ENCODE peak calls at places on chromosomes 6 and 20, in seven cellular contexts. One of them, this sample, is unnamed. For H3K27me3, the result is how much of the 10 kb centered on the place peaks cover.

GRCh38 chr6:156379946-156380707 is 397.1 kb upstream of the ARID1B start:
- DNase-seq in tibial nerve: no peak
- DNase-seq in CD8-positive, alpha-beta T cell: no peak
- DNase-seq in heart left ventricle: no peak
- DNase-seq in Peyer's patch: no peak
- DNase-seq in body of pancreas: no peak
- DNase-seq in SK-N-SH: peak
- DNase-seq in this sample: peak

GRCh38 chr6:159832941-159833340 is 32.9 kb downstream of the PNLDC1 start:
- DNase-seq in tibial nerve: no peak
- DNase-seq in CD8-positive, alpha-beta T cell: no peak
- DNase-seq in heart left ventricle: no peak
- DNase-seq in Peyer's patch: no peak
- DNase-seq in body of pancreas: no peak
- DNase-seq in SK-N-SH: no peak
- DNase-seq in this sample: no peak

GRCh38 chr6:147949981-147950622 is 392.5 kb upstream of the SASH1 start:
- DNase-seq in tibial nerve: no peak
- DNase-seq in CD8-positive, alpha-beta T cell: no peak
- DNase-seq in heart left ventricle: no peak
- DNase-seq in Peyer's patch: no peak
- DNase-seq in body of pancreas: no peak
- DNase-seq in SK-N-SH: no peak
- DNase-seq in this sample: no peak

GRCh38 chr6:166466178-166467122 is 83.7 kb upstream of the MPC1 start:
- DNase-seq in tibial nerve: no peak
- DNase-seq in CD8-positive, alpha-beta T cell: no peak
- DNase-seq in heart left ventricle: no peak
- DNase-seq in Peyer's patch: no peak
- DNase-seq in body of pancreas: peak
- DNase-seq in SK-N-SH: peak
- DNase-seq in this sample: no peak

GRCh38 chr20:25464501-25465204 is 57.2 kb downstream of the GINS1 start:
- DNase-seq in tibial nerve: no peak
- DNase-seq in CD8-positive, alpha-beta T cell: no peak
- DNase-seq in heart left ventricle: no peak
- DNase-seq in Peyer's patch: no peak
- DNase-seq in body of pancreas: no peak
- DNase-seq in SK-N-SH: peak
- DNase-seq in this sample: no peak

GRCh38 chr20:7742479-7742878 is 197.8 kb downstream of the HAO1 start:
- DNase-seq in tibial nerve: no peak
- DNase-seq in CD8-positive, alpha-beta T cell: no peak
- DNase-seq in heart left ventricle: no peak
- DNase-seq in Peyer's patch: no peak
- DNase-seq in body of pancreas: peak
- DNase-seq in SK-N-SH: no peak
- DNase-seq in this sample: no peak

GRCh38 chr6:116531675-116532570 is 13.6 kb downstream of the TRAPPC3L start:
- DNase-seq in tibial nerve: peak
- DNase-seq in CD8-positive, alpha-beta T cell: peak
- DNase-seq in heart left ventricle: no peak
- DNase-seq in Peyer's patch: peak
- DNase-seq in body of pancreas: peak
- DNase-seq in SK-N-SH: peak
- DNase-seq in this sample: peak

GRCh38 chr6:101458341-101458740 is 64.8 kb downstream of the GRIK2 start:
- DNase-seq in tibial nerve: no peak
- DNase-seq in CD8-positive, alpha-beta T cell: no peak
- DNase-seq in heart left ventricle: no peak
- DNase-seq in Peyer's patch: no peak
- DNase-seq in body of pancreas: no peak
- DNase-seq in SK-N-SH: no peak
- DNase-seq in this sample: peak

GRCh38 chr6:3844097-3844463 is 5.1 kb upstream of the FAM50B start:
- DNase-seq in tibial nerve: no peak
- DNase-seq in CD8-positive, alpha-beta T cell: no peak
- DNase-seq in heart left ventricle: no peak
- DNase-seq in Peyer's patch: no peak
- DNase-seq in body of pancreas: no peak
- DNase-seq in SK-N-SH: no peak
- DNase-seq in this sample: no peak

GRCh38 chr6:1515280-1515679 is 94.4 kb upstream of the FOXC1 start:
- DNase-seq in tibial nerve: no peak
- DNase-seq in CD8-positive, alpha-beta T cell: no peak
- DNase-seq in heart left ventricle: no peak
- DNase-seq in Peyer's patch: no peak
- DNase-seq in body of pancreas: no peak
- DNase-seq in SK-N-SH: peak
- DNase-seq in this sample: no peak

GRCh38 chr20:53786445-53787267 is 193.0 kb upstream of the ZNF217 start:
- DNase-seq in tibial nerve: no peak
- DNase-seq in CD8-positive, alpha-beta T cell: no peak
- DNase-seq in heart left ventricle: no peak
- DNase-seq in Peyer's patch: peak
- DNase-seq in body of pancreas: no peak
- DNase-seq in SK-N-SH: no peak
- DNase-seq in this sample: no peak

GRCh38 chr6:154458565-154459475 is 51.7 kb downstream of the CNKSR3 start:
- DNase-seq in tibial nerve: no peak
- DNase-seq in CD8-positive, alpha-beta T cell: no peak
- DNase-seq in heart left ventricle: no peak
- DNase-seq in Peyer's patch: no peak
- DNase-seq in body of pancreas: no peak
- DNase-seq in SK-N-SH: peak
- DNase-seq in this sample: peak

GRCh38 chr6:84836366-84836765 is 72.0 kb upstream of the TBX18 start:
- DNase-seq in tibial nerve: no peak
- DNase-seq in CD8-positive, alpha-beta T cell: no peak
- DNase-seq in heart left ventricle: no peak
- DNase-seq in Peyer's patch: no peak
- DNase-seq in body of pancreas: no peak
- DNase-seq in SK-N-SH: no peak
- DNase-seq in this sample: no peak

GRCh38 chr6:169398342-169399105 is 144.9 kb upstream of the THBS2 start:
- DNase-seq in tibial nerve: peak
- DNase-seq in CD8-positive, alpha-beta T cell: no peak
- DNase-seq in heart left ventricle: no peak
- DNase-seq in Peyer's patch: no peak
- DNase-seq in body of pancreas: no peak
- DNase-seq in SK-N-SH: no peak
- DNase-seq in this sample: no peak

GRCh38 chr6:15524736-15525401 is 138.0 kb downstream of the DTNBP1 start:
- DNase-seq in tibial nerve: no peak
- DNase-seq in CD8-positive, alpha-beta T cell: peak
- DNase-seq in heart left ventricle: no peak
- DNase-seq in Peyer's patch: peak
- DNase-seq in body of pancreas: no peak
- DNase-seq in SK-N-SH: no peak
- DNase-seq in this sample: no peak

GRCh38 chr20:41170386-41171105 is 33.2 kb downstream of the PLCG1 start:
- DNase-seq in tibial nerve: no peak
- DNase-seq in CD8-positive, alpha-beta T cell: peak
- DNase-seq in heart left ventricle: peak
- DNase-seq in Peyer's patch: no peak
- DNase-seq in body of pancreas: no peak
- DNase-seq in SK-N-SH: no peak
- DNase-seq in this sample: no peak

GRCh38 chr20:41171736-41172295 is 34.5 kb downstream of the PLCG1 start:
- DNase-seq in tibial nerve: no peak
- DNase-seq in CD8-positive, alpha-beta T cell: peak
- DNase-seq in heart left ventricle: no peak
- DNase-seq in Peyer's patch: no peak
- DNase-seq in body of pancreas: no peak
- DNase-seq in SK-N-SH: no peak
- DNase-seq in this sample: no peak

GRCh38 chr20:41169184-41169690 is 31.9 kb downstream of the PLCG1 start:
- DNase-seq in tibial nerve: no peak
- DNase-seq in CD8-positive, alpha-beta T cell: no peak
- DNase-seq in heart left ventricle: peak
- DNase-seq in Peyer's patch: no peak
- DNase-seq in body of pancreas: no peak
- DNase-seq in SK-N-SH: no peak
- DNase-seq in this sample: no peak

GRCh38 chr20:41168281-41169183 is 31.2 kb downstream of the PLCG1 start:
- DNase-seq in tibial nerve: no peak
- DNase-seq in CD8-positive, alpha-beta T cell: no peak
- DNase-seq in heart left ventricle: peak
- DNase-seq in Peyer's patch: no peak
- DNase-seq in body of pancreas: no peak
- DNase-seq in SK-N-SH: no peak
- DNase-seq in this sample: no peak

DNA sequence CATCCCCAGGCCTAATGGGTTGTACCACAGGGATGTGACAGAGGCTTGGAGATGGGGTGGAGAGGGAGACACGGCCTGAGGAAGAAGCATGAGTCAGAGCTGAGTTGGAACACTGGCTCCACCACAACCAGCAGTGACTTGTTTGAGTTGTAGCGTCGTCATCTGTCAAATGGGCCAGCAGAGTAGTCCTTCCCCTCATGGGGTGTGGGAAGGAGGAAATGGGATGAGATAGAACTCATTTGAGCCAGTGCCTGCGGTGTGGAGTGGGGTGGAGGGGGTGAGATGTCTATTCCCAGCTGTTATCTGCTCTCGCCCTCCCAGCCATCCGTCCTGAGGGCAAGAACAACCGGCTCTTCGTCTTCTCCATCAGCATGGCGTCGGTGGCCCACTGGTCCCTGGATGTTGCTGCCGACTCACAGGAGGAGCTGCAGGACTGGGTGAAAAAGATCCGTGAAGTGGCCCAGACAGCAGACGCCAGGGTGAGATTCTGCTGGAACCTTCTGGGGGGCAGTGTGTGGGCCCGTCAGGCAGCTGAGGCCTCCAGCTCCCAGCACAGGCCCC is 32.5 kb downstream of the PLCG1 start:
- DNase-seq in tibial nerve: no peak
- DNase-seq in CD8-positive, alpha-beta T cell: no peak
- DNase-seq in heart left ventricle: peak
- DNase-seq in Peyer's patch: no peak
- DNase-seq in body of pancreas: no peak
- DNase-seq in SK-N-SH: no peak
- DNase-seq in this sample: no peak
- H3K27me3 ChIP-seq in tibial nerve: under half
- H3K27me3 ChIP-seq in CD8-positive, alpha-beta T cell: under half
- H3K27me3 ChIP-seq in heart left ventricle: under half
- H3K27me3 ChIP-seq in Peyer's patch: under half
- H3K27me3 ChIP-seq in body of pancreas: under half
- H3K27me3 ChIP-seq in SK-N-SH: under half
- H3K27me3 ChIP-seq in this sample: under half

DNA sequence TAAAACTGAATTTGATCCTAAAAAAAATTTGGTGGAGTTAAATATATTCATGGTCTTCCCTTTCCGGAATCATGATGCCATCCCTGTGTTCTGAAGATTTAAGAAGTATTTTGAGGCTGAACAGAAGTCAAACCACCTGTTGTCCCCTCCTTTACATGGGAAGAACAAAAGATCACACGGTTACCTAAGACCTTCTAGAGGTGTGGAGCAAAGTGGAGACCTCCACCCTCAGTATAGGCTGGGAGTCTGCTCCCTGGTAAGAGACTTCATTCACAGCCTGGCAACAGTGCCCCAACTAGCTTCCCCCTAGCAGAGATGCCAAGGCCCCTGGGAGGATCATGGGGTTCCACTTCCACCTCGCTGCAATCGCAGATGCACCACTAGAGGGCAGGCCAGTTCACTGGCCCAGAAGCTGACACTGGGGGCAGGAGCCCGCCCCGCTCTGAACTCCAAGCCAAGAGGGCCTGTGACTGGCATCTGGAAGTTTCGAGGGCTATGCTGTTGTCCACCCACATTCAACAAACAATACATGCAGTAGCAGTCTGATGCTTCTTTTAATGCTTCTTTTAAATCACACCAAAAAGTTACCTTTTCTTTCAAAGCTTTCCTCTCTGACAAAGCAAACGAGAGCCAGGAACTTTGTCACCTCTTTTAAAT is 19.5 kb upstream of the UBE2J1 start:
- DNase-seq in tibial nerve: peak
- DNase-seq in CD8-positive, alpha-beta T cell: peak
- DNase-seq in heart left ventricle: peak
- DNase-seq in Peyer's patch: peak
- DNase-seq in body of pancreas: peak
- DNase-seq in SK-N-SH: peak
- DNase-seq in this sample: peak
- TF ChIP-seq CTCF in tibial nerve: peak
- TF ChIP-seq CTCF in CD8-positive, alpha-beta T cell: peak
- TF ChIP-seq CTCF in heart left ventricle: peak
- TF ChIP-seq CTCF in Peyer's patch: peak
- TF ChIP-seq CTCF in body of pancreas: peak
- TF ChIP-seq CTCF in SK-N-SH: peak
- TF ChIP-seq CTCF in this sample: peak

DNA sequence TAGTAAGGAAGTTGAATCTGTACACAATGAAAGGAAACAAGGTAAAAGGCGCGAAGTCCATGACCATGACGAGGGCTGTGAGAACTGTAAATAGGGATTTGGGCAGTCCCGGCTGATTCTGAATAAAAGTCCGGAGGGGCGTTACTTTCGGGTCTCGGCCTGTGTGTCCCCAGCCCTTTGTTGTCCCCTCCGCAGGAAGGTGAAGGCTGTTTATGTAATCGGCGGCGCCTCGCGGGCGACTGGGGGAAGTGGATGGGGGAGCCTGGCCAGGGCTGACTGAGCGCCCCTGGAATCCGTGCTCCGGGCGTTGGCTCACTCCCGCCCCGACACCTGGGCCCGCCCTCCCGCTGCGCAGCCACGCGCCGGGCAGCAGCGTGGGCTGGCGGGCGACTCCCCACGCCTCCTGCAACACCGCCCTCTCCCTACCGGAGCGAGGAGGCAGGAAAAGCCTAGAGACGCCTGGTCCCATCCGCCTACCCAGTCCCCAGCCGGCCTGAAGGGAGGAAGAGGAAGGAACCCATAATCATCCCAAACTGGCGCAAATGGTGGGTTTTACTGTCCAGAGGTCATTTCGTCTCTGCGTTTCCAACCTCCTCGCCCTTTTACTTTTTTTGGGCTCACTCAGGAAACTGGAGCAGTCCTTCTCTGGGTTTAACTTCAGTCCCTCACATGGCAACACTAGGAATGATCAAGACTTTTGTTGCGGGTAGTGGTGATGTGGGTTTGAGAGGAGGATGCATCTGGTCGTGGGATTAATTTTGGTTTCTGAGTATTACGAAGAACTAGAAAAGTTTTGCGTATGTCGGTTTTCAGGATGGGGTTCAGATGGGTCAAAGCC is 12.1 kb downstream of the TRIM31 start:
- DNase-seq in tibial nerve: no peak
- DNase-seq in CD8-positive, alpha-beta T cell: peak
- DNase-seq in heart left ventricle: peak
- DNase-seq in Peyer's patch: no peak
- DNase-seq in body of pancreas: peak
- DNase-seq in SK-N-SH: peak
- DNase-seq in this sample: no peak
- H3K27me3 ChIP-seq in tibial nerve: half or more
- H3K27me3 ChIP-seq in CD8-positive, alpha-beta T cell: under half
- H3K27me3 ChIP-seq in heart left ventricle: under half
- H3K27me3 ChIP-seq in Peyer's patch: under half
- H3K27me3 ChIP-seq in body of pancreas: under half
- H3K27me3 ChIP-seq in SK-N-SH: half or more
- H3K27me3 ChIP-seq in this sample: half or more

DNA sequence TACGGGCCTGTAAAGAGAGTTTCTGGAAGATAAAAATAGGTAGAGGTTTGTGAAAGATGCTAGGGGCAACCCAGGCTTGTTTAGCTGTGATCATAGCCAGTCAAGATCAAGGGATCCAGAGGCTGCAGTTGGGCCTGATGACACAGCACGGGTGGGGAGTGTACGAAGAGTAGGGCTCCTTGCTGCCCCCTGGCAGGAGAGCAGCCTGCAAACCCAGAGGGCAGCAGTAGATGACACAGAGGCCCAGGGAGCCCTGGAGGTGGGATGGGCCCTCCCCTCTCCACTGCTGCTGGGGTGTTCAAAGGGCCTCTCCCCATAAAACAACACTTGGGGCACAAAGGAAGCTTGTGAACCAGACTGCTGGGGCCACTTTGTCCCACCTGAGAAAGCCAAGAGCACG is 47.2 kb downstream of the VEGFA start:
- DNase-seq in tibial nerve: no peak
- DNase-seq in CD8-positive, alpha-beta T cell: no peak
- DNase-seq in heart left ventricle: no peak
- DNase-seq in Peyer's patch: no peak
- DNase-seq in body of pancreas: peak
- DNase-seq in SK-N-SH: no peak
- DNase-seq in this sample: peak
- TF ChIP-seq CTCF in tibial nerve: no peak
- TF ChIP-seq CTCF in CD8-positive, alpha-beta T cell: no peak
- TF ChIP-seq CTCF in heart left ventricle: peak
- TF ChIP-seq CTCF in Peyer's patch: no peak
- TF ChIP-seq CTCF in body of pancreas: peak
- TF ChIP-seq CTCF in SK-N-SH: peak
- TF ChIP-seq CTCF in this sample: peak